ENCODE peak calls at places on chromosomes 4 and X, in five cellular contexts. One of them, this sample, is unnamed.

GRCh38 chr4:82652062-82652461 is 90.3 kb upstream of the TMEM150C start:
- DNase-seq in upper lobe of left lung: no peak
- DNase-seq in SK-N-SH: no peak
- DNase-seq in stomach: no peak
- DNase-seq in H1: no peak
- DNase-seq in this sample: no peak

GRCh38 chrX:75038925-75039324 is 113.7 kb upstream of the NEXMIF start:
- DNase-seq in upper lobe of left lung: no peak
- DNase-seq in SK-N-SH: no peak
- DNase-seq in stomach: no peak
- DNase-seq in H1: no peak
- DNase-seq in this sample: no peak

GRCh38 chr4:15677507-15677988 is 4.1 kb upstream of the FAM200B start:
- DNase-seq in upper lobe of left lung: no peak
- DNase-seq in SK-N-SH: no peak
- DNase-seq in stomach: peak; percentile 36
- DNase-seq in H1: no peak
- DNase-seq in this sample: no peak

GRCh38 chr4:95980877-95981360 is 141.0 kb downstream of the PDHA2 start:
- DNase-seq in upper lobe of left lung: peak; percentile 27
- DNase-seq in SK-N-SH: no peak
- DNase-seq in stomach: no peak
- DNase-seq in H1: no peak
- DNase-seq in this sample: no peak

GRCh38 chr4:88697113-88697512 is 516 bp downstream of the NAP1L5 start:
- DNase-seq in upper lobe of left lung: peak; percentile 64
- DNase-seq in SK-N-SH: peak; percentile 26
- DNase-seq in stomach: no peak
- DNase-seq in H1: no peak
- DNase-seq in this sample: peak; percentile 82

GRCh38 chr4:120977435-120977997 is 55.0 kb upstream of the PRDM5 start:
- DNase-seq in upper lobe of left lung: no peak
- DNase-seq in SK-N-SH: peak; percentile 15
- DNase-seq in stomach: no peak
- DNase-seq in H1: no peak
- DNase-seq in this sample: no peak

GRCh38 chr4:16418814-16419213 is 192.5 kb upstream of the TAPT1 start:
- DNase-seq in upper lobe of left lung: no peak
- DNase-seq in SK-N-SH: no peak
- DNase-seq in stomach: no peak
- DNase-seq in H1: no peak
- DNase-seq in this sample: no peak

GRCh38 chr4:147954850-147955249 is 223.0 kb downstream of the ARHGAP10 start:
- DNase-seq in upper lobe of left lung: no peak
- DNase-seq in SK-N-SH: no peak
- DNase-seq in stomach: no peak
- DNase-seq in H1: no peak
- DNase-seq in this sample: no peak

GRCh38 chrX:145751943-145752342 is 65.7 kb upstream of the SLITRK2 start:
- DNase-seq in upper lobe of left lung: no peak
- DNase-seq in SK-N-SH: no peak
- DNase-seq in stomach: no peak
- DNase-seq in H1: no peak
- DNase-seq in this sample: no peak

GRCh38 chr4:8858188-8858924 is 13.3 kb downstream of the HMX1 start:
- DNase-seq in upper lobe of left lung: no peak
- DNase-seq in SK-N-SH: no peak
- DNase-seq in stomach: no peak
- DNase-seq in H1: no peak
- DNase-seq in this sample: no peak

GRCh38 chr4:37651781-37652377 is 34.3 kb downstream of the RELL1 start:
- DNase-seq in upper lobe of left lung: peak; percentile 44
- DNase-seq in SK-N-SH: no peak
- DNase-seq in stomach: no peak
- DNase-seq in H1: no peak
- DNase-seq in this sample: no peak

GRCh38 chr4:37645736-37646135 is 40.4 kb downstream of the RELL1 start:
- DNase-seq in upper lobe of left lung: no peak
- DNase-seq in SK-N-SH: no peak
- DNase-seq in stomach: no peak
- DNase-seq in H1: no peak
- DNase-seq in this sample: no peak

GRCh38 chr4:37646237-37646636 is 39.9 kb downstream of the RELL1 start:
- DNase-seq in upper lobe of left lung: no peak
- DNase-seq in SK-N-SH: no peak
- DNase-seq in stomach: no peak
- DNase-seq in H1: no peak
- DNase-seq in this sample: no peak

GRCh38 chr4:37644962-37645361 is 41.2 kb downstream of the RELL1 start:
- DNase-seq in upper lobe of left lung: no peak
- DNase-seq in SK-N-SH: no peak
- DNase-seq in stomach: no peak
- DNase-seq in H1: no peak
- DNase-seq in this sample: no peak

GRCh38 chr4:37648084-37648817 is 37.9 kb downstream of the RELL1 start:
- DNase-seq in upper lobe of left lung: no peak
- DNase-seq in SK-N-SH: no peak
- DNase-seq in stomach: peak; percentile 77
- DNase-seq in H1: peak; percentile 31
- DNase-seq in this sample: peak; percentile 71
- TF ChIP-seq EP300 in upper lobe of left lung: no peak
- TF ChIP-seq EP300 in SK-N-SH: no peak
- TF ChIP-seq EP300 in stomach: no peak
- TF ChIP-seq EP300 in H1: no peak
- TF ChIP-seq EP300 in this sample: no peak

GRCh38 chr4:175802988-175803387 is 9.1 kb downstream of the GPM6A start:
- DNase-seq in upper lobe of left lung: no peak
- DNase-seq in SK-N-SH: no peak
- DNase-seq in stomach: no peak
- DNase-seq in H1: no peak
- DNase-seq in this sample: no peak
- TF ChIP-seq POLR2AphosphoS5 in upper lobe of left lung: no peak
- TF ChIP-seq POLR2AphosphoS5 in SK-N-SH: no peak
- TF ChIP-seq POLR2AphosphoS5 in stomach: no peak
- TF ChIP-seq POLR2AphosphoS5 in H1: no peak
- TF ChIP-seq POLR2AphosphoS5 in this sample: no peak

GRCh38 chr4:25531272-25531671 is 124.4 kb upstream of the SLC34A2 start:
- DNase-seq in upper lobe of left lung: no peak
- DNase-seq in SK-N-SH: no peak
- DNase-seq in stomach: no peak
- DNase-seq in H1: no peak
- DNase-seq in this sample: no peak

GRCh38 chr4:25527044-25527443 is 128.6 kb upstream of the SLC34A2 start:
- DNase-seq in upper lobe of left lung: no peak
- DNase-seq in SK-N-SH: no peak
- DNase-seq in stomach: no peak
- DNase-seq in H1: no peak
- DNase-seq in this sample: no peak

GRCh38 chr4:25524616-25525146 is 131.0 kb upstream of the SLC34A2 start:
- DNase-seq in upper lobe of left lung: no peak
- DNase-seq in SK-N-SH: no peak
- DNase-seq in stomach: no peak
- DNase-seq in H1: no peak
- DNase-seq in this sample: no peak

GRCh38 chr4:25525896-25526295 is 129.8 kb upstream of the SLC34A2 start:
- DNase-seq in upper lobe of left lung: no peak
- DNase-seq in SK-N-SH: no peak
- DNase-seq in stomach: no peak
- DNase-seq in H1: no peak
- DNase-seq in this sample: no peak

DNA sequence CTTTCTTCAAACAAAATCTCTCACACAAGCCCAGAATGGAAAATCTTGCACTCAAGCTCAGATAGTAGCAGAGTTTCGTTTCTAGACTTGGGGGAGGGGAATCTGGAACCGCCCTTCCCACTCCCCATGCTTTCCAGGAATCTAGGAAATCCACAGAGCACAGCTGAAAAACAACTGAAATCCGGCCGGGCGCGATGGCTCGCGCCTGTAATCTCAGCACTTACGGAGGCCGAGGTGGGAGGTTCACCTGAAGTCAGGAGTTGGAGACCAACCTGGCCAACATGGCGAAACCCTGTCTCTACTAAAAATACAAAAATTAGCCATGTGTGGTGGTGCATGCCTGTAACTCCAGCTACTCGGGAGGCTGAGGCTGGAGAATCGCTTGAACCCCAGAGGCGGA is 127.3 kb upstream of the SLC34A2 start:
- DNase-seq in upper lobe of left lung: peak; percentile 43
- DNase-seq in SK-N-SH: no peak
- DNase-seq in stomach: no peak
- DNase-seq in H1: no peak
- DNase-seq in this sample: no peak
- H3K4me1 ChIP-seq in upper lobe of left lung: no peaks in the 10 kb centered on the region
- H3K4me1 ChIP-seq in SK-N-SH: no peaks in the 10 kb centered on the region
- H3K4me1 ChIP-seq in stomach: no peaks in the 10 kb centered on the region
- H3K4me1 ChIP-seq in H1: no peaks in the 10 kb centered on the region
- H3K4me1 ChIP-seq in this sample: no peaks in the 10 kb centered on the region

GRCh38 chr4:55637272-55637820 is 1.2 kb upstream of the NMU start:
- DNase-seq in upper lobe of left lung: no peak
- DNase-seq in SK-N-SH: no peak
- DNase-seq in stomach: no peak
- DNase-seq in H1: no peak
- DNase-seq in this sample: no peak
- TF ChIP-seq EP300 in upper lobe of left lung: no peak
- TF ChIP-seq EP300 in SK-N-SH: no peak
- TF ChIP-seq EP300 in stomach: no peak
- TF ChIP-seq EP300 in H1: no peak
- TF ChIP-seq EP300 in this sample: no peak

DNA sequence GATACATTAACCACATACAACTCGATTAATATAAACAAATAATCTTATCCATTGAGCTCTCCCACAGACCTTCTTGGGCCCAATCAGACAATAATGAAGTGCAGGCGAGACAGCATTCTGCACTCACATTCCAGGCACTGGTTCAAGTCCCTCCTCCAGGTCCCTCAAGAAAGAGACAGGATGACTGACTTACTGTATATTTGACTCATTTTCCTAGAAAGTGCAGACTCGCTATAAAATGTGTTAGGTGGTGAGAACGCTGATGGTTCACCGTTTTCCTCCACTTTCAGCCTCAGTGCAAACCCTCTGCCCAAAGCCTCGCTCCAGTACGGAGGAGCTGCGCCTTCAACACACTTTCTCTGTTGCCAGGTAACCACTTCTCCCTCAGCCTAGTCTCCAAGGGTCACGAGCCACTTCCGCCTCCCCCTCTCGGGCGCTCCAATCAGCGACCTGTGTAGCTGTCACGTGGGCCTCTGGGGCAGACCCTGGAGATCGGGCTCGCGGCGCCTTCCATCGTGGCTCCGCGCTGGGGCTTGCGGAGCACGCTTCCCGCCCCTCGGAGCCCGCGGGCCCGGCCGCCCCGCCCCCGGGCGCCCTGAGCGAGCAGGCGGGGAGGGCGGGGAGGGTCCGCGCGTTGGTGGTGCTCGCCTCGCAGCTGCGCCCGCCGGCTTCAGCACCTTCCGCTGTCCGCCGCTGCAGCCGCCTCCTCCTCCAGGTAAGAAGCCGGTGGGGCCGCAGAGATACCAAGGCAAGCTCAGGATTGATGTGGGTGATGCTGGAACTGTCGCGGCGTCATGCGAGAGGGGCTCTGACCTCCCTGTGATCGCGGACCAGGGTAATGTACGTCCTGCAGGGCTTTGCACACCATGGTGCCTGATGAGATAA is at the start of gene WDR17:
- DNase-seq in upper lobe of left lung: peak; percentile 95
- DNase-seq in SK-N-SH: peak; percentile 97
- DNase-seq in stomach: peak; percentile 79
- DNase-seq in H1: peak; percentile 94
- DNase-seq in this sample: peak; percentile 96
- TF ChIP-seq POLR2AphosphoS5 in upper lobe of left lung: no peak
- TF ChIP-seq POLR2AphosphoS5 in SK-N-SH: no peak
- TF ChIP-seq POLR2AphosphoS5 in stomach: no peak
- TF ChIP-seq POLR2AphosphoS5 in H1: no peak
- TF ChIP-seq POLR2AphosphoS5 in this sample: no peak

GRCh38 chr4:87019898-87020297 is 85.1 kb downstream of the AFF1 start:
- DNase-seq in upper lobe of left lung: no peak
- DNase-seq in SK-N-SH: no peak
- DNase-seq in stomach: no peak
- DNase-seq in H1: no peak
- DNase-seq in this sample: no peak

GRCh38 chr4:87019243-87019817 is 84.5 kb downstream of the AFF1 start:
- DNase-seq in upper lobe of left lung: no peak
- DNase-seq in SK-N-SH: no peak
- DNase-seq in stomach: no peak
- DNase-seq in H1: no peak
- DNase-seq in this sample: no peak

GRCh38 chr4:87018751-87019150 is 83.9 kb downstream of the AFF1 start:
- DNase-seq in upper lobe of left lung: no peak
- DNase-seq in SK-N-SH: no peak
- DNase-seq in stomach: no peak
- DNase-seq in H1: no peak
- DNase-seq in this sample: no peak

GRCh38 chr4:87014284-87014782 is 79.5 kb downstream of the AFF1 start:
- DNase-seq in upper lobe of left lung: no peak
- DNase-seq in SK-N-SH: no peak
- DNase-seq in stomach: no peak
- DNase-seq in H1: no peak
- DNase-seq in this sample: no peak

DNA sequence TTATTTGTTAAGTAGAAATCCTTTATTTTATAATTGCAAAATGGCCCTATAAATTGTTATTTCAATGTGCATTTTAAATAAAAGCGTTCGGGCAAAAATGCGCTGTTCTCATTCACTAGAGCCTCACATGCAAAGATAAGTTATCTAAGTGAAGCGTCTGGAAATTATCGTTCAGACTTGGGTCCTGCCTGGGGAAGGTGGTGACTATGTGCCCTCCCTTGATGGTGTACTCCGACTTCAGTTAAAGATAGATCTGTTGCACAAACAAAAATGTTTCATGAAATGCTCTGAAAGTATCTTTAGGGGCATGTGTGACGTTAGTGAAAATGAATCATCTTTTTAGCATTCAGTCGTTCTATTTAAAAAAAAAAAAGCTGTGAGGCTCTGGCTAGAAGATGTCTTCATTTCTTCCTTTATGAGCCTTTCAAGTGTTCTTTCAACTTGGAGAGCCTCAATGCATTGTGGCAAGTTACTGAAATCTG is 82.8 kb downstream of the AFF1 start:
- DNase-seq in upper lobe of left lung: no peak
- DNase-seq in SK-N-SH: no peak
- DNase-seq in stomach: no peak
- DNase-seq in H1: no peak
- DNase-seq in this sample: no peak
- H3K4me1 ChIP-seq in upper lobe of left lung: peaks cover 67% of the 10 kb centered on the region
- H3K4me1 ChIP-seq in SK-N-SH: peaks cover 7% of the 10 kb centered on the region
- H3K4me1 ChIP-seq in stomach: peaks cover 45% of the 10 kb centered on the region
- H3K4me1 ChIP-seq in H1: peaks cover 9% of the 10 kb centered on the region
- H3K4me1 ChIP-seq in this sample: peaks cover 78% of the 10 kb centered on the region

DNA sequence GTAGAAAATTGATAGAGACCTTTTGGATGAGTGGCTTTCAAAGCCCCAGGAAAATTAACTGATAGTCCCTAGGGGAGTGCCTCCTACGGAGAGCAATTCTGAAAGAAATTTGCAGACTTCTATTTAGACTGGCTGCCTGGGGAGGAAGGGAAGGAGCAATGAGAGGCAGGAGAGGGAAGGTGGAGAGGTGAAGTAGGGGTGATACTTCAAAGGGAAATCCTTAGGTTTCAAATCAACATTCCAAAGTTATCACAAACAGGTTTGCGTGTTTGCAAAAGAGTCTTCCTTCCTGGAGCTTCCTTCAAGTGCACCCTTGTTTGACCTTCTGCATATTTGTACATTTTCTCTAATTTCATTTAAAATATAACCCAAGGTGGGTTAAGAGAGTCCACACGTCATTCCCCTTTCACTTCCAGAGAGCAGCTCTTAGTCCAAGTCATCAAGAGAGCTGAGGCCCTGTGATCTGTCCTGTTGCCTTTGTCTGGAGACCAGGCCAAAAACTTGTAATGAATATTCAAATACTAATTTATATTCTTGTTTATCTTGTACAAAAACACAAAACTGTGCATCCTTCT is 157.8 kb downstream of the CLCN4 start:
- DNase-seq in upper lobe of left lung: no peak
- DNase-seq in SK-N-SH: no peak
- DNase-seq in stomach: no peak
- DNase-seq in H1: no peak
- DNase-seq in this sample: no peak
- TF ChIP-seq EP300 in upper lobe of left lung: no peak
- TF ChIP-seq EP300 in SK-N-SH: no peak
- TF ChIP-seq EP300 in stomach: no peak
- TF ChIP-seq EP300 in H1: no peak
- TF ChIP-seq EP300 in this sample: no peak